ENCODE peak calls at places on chromosomes 2 and 18, in four cellular contexts. One of them, this sample, is unnamed.

GRCh38 chr2:12074126-12074883 is 327.9 kb downstream of the LPIN1 start:
- DNase-seq in left colon: no peak
- DNase-seq in skeletal muscle cell: no peak
- DNase-seq in left cardiac atrium: no peak
- DNase-seq in this sample: no peak

GRCh38 chr2:120828066-120828465 is 92.4 kb downstream of the GLI2 start:
- DNase-seq in left colon: no peak
- DNase-seq in left cardiac atrium: no peak
- DNase-seq in skeletal muscle cell: no peak
- DNase-seq in this sample: no peak

GRCh38 chr2:106719222-106719621 is 166.7 kb downstream of the ST6GAL2 start:
- DNase-seq in skeletal muscle cell: no peak
- DNase-seq in left colon: no peak
- DNase-seq in left cardiac atrium: no peak
- DNase-seq in this sample: no peak

GRCh38 chr2:85826990-85827878 is 61.6 kb downstream of the ST3GAL5 start:
- DNase-seq in left colon: no peak
- DNase-seq in skeletal muscle cell: no peak
- DNase-seq in left cardiac atrium: peak
- DNase-seq in this sample: peak

GRCh38 chr2:105683145-105683544 is 61.6 kb upstream of the NCK2 start:
- DNase-seq in left colon: no peak
- DNase-seq in skeletal muscle cell: no peak
- DNase-seq in left cardiac atrium: no peak
- DNase-seq in this sample: no peak

GRCh38 chr18:43539862-43540261 is 262.6 kb upstream of the SYT4 start:
- DNase-seq in left colon: no peak
- DNase-seq in left cardiac atrium: no peak
- DNase-seq in skeletal muscle cell: no peak
- DNase-seq in this sample: no peak

GRCh38 chr2:8543412-8544167 is 138.3 kb upstream of the ID2 start:
- DNase-seq in left colon: no peak
- DNase-seq in skeletal muscle cell: peak
- DNase-seq in left cardiac atrium: peak
- DNase-seq in this sample: no peak

GRCh38 chr2:238884122-238884811 is 36.4 kb downstream of the TWIST2 start:
- DNase-seq in left cardiac atrium: no peak
- DNase-seq in left colon: no peak
- DNase-seq in skeletal muscle cell: no peak
- DNase-seq in this sample: no peak

GRCh38 chr2:42859006-42859552 is 66.7 kb upstream of the HAAO start:
- DNase-seq in left cardiac atrium: no peak
- DNase-seq in skeletal muscle cell: no peak
- DNase-seq in left colon: no peak
- DNase-seq in this sample: peak

GRCh38 chr2:215137741-215138340 is 585 bp downstream of the ABCA12 start:
- DNase-seq in left cardiac atrium: no peak
- DNase-seq in skeletal muscle cell: peak
- DNase-seq in left colon: no peak
- DNase-seq in this sample: peak

GRCh38 chr2:146079216-146079615 is 1559.3 kb upstream of the ZEB2 start:
- DNase-seq in left cardiac atrium: no peak
- DNase-seq in skeletal muscle cell: no peak
- DNase-seq in left colon: no peak
- DNase-seq in this sample: no peak

GRCh38 chr2:240319855-240320560 is 115.5 kb upstream of the GPC1 start:
- DNase-seq in skeletal muscle cell: peak
- DNase-seq in left colon: no peak
- DNase-seq in left cardiac atrium: peak
- DNase-seq in this sample: peak

GRCh38 chr18:57900906-57901305 is 97.8 kb upstream of the ATP8B1 start:
- DNase-seq in left cardiac atrium: no peak
- DNase-seq in skeletal muscle cell: no peak
- DNase-seq in left colon: no peak
- DNase-seq in this sample: no peak

GRCh38 chr2:55710025-55710424 is 16.4 kb upstream of the PNPT1 start:
- DNase-seq in left cardiac atrium: no peak
- DNase-seq in skeletal muscle cell: no peak
- DNase-seq in left colon: no peak
- DNase-seq in this sample: no peak

GRCh38 chr18:57649536-57650495 is 28.2 kb upstream of the NARS1 start:
- DNase-seq in left colon: no peak
- DNase-seq in left cardiac atrium: no peak
- DNase-seq in skeletal muscle cell: peak
- DNase-seq in this sample: peak

GRCh38 chr2:44130441-44130840 is 38.2 kb upstream of the PPM1B start:
- DNase-seq in left cardiac atrium: no peak
- DNase-seq in left colon: no peak
- DNase-seq in skeletal muscle cell: no peak
- DNase-seq in this sample: no peak

GRCh38 chr2:145066795-145067194 is 546.9 kb upstream of the ZEB2 start:
- DNase-seq in skeletal muscle cell: no peak
- DNase-seq in left cardiac atrium: no peak
- DNase-seq in left colon: no peak
- DNase-seq in this sample: no peak

GRCh38 chr2:220994841-220995240 is 577.3 kb downstream of the EPHA4 start:
- DNase-seq in skeletal muscle cell: no peak
- DNase-seq in left cardiac atrium: no peak
- DNase-seq in left colon: no peak
- DNase-seq in this sample: no peak

GRCh38 chr2:232363784-232364615 is 14.6 kb upstream of the ALPP start:
- DNase-seq in skeletal muscle cell: no peak
- DNase-seq in left colon: peak
- DNase-seq in left cardiac atrium: no peak
- DNase-seq in this sample: no peak

GRCh38 chr2:217393585-217394032 is 533.7 kb upstream of the TNP1 start:
- DNase-seq in left colon: peak
- DNase-seq in skeletal muscle cell: peak
- DNase-seq in left cardiac atrium: peak
- DNase-seq in this sample: no peak

GRCh38 chr2:25358249-25358815 is 16.6 kb upstream of the DNMT3A start:
- DNase-seq in left cardiac atrium: no peak
- DNase-seq in skeletal muscle cell: no peak
- DNase-seq in left colon: no peak
- DNase-seq in this sample: no peak

GRCh38 chr18:22169011-22169888 is at the start of gene GATA6:
- DNase-seq in skeletal muscle cell: peak
- DNase-seq in left cardiac atrium: peak
- DNase-seq in left colon: peak
- DNase-seq in this sample: peak

GRCh38 chr18:55116855-55117254 is 157.6 kb upstream of the CCDC68 start:
- DNase-seq in skeletal muscle cell: no peak
- DNase-seq in left cardiac atrium: no peak
- DNase-seq in left colon: no peak
- DNase-seq in this sample: no peak